ENCODE peak calls at places on chromosomes 13 and 19, in nine cellular contexts. J is heart right ventricle, V is activated T-cell treated with anti-CD3 and anti-CD28 coated beads for 48 hours, R is NCI-H2081, F is A172, H is stromal cell of bone marrow, W is Peyer's patch, T is GM18507, Q is midbrain. M is an unnamed sample.

GRCh38 chr13:20465218-20465879 is 60.3 kb downstream of the CRYL1 start:
- DNase-seq in W (no peak), J (no peak), R (no peak), V (no peak), H (no peak), T (no peak), Q (peak), F (no peak), M (peak)

GRCh38 chr13:35475960-35476943 is at the start of gene MAB21L1:
- DNase-seq in Q (peak), R (no peak), F (peak), H (no peak), V (no peak), J (peak), T (no peak), W (no peak), M (peak)

GRCh38 chr19:55146648-55147218 is 2.3 kb downstream of the TNNT1 start:
- DNase-seq in F (peak), V (no peak), R (peak), W (no peak), Q (no peak), H (no peak), T (no peak), J (no peak), M (peak)

GRCh38 chr19:8459520-8460260 is 14.9 kb downstream of the HNRNPM start:
- DNase-seq in R (no peak), F (peak), J (no peak), V (no peak), H (peak), T (no peak), Q (no peak), W (no peak), M (no peak)

GRCh38 chr19:3983936-3984583 is 1.2 kb downstream of the EEF2 start:
- DNase-seq in V (no peak), F (no peak), J (no peak), H (no peak), W (peak), T (no peak), Q (no peak), R (peak), M (peak)

GRCh38 chr13:21242236-21242635 is 65.8 kb downstream of the MRPL57 start:
- DNase-seq in J (no peak), V (no peak), T (no peak), F (no peak), W (no peak), H (no peak), Q (no peak), R (no peak), M (no peak)

GRCh38 chr13:106520205-106521004 is 15.1 kb downstream of the EFNB2 start:
- DNase-seq in W (no peak), T (no peak), V (no peak), J (no peak), R (no peak), Q (peak), F (no peak), H (no peak), M (no peak)

GRCh38 chr13:40668335-40668734 is 1.9 kb upstream of the FOXO1 start:
- DNase-seq in H (no peak), R (no peak), T (no peak), W (peak), J (peak), F (no peak), V (no peak), Q (no peak), M (peak)

GRCh38 chr13:42041684-42042035 is 6.8 kb upstream of the DGKH start:
- DNase-seq in Q (peak), J (peak), V (no peak), W (no peak), H (peak), R (peak), T (peak), F (peak), M (peak)

GRCh38 chr13:113839536-113840204 is 24.2 kb downstream of the GAS6 start:
- DNase-seq in R (no peak), Q (peak), H (no peak), W (no peak), F (no peak), J (peak), T (no peak), V (no peak), M (peak)

GRCh38 chr19:30113182-30113581 is 171.1 kb downstream of the URI1 start:
- DNase-seq in V (no peak), H (no peak), T (no peak), F (no peak), Q (no peak), R (no peak), J (no peak), W (no peak), M (no peak)

GRCh38 chr19:51333836-51334460 is 8.0 kb downstream of the VSIG10L start:
- DNase-seq in T (no peak), W (no peak), V (no peak), F (no peak), R (no peak), Q (no peak), H (no peak), J (no peak), M (no peak)

GRCh38 chr13:75864718-75865117 is 228.6 kb downstream of the LMO7 start:
- DNase-seq in Q (no peak), H (peak), F (no peak), W (no peak), T (no peak), V (no peak), R (no peak), J (no peak), M (no peak)

GRCh38 chr19:1064661-1065605 is 2.0 kb upstream of the ARHGAP45 start:
- DNase-seq in V (peak), H (no peak), F (no peak), R (no peak), J (peak), W (peak), Q (no peak), T (peak), M (peak)

GRCh38 chr19:4993683-4994082 is 24.8 kb downstream of the KDM4B start:
- DNase-seq in J (no peak), W (no peak), F (no peak), Q (no peak), V (no peak), R (no peak), H (no peak), T (no peak), M (no peak)

GRCh38 chr19:31152906-31153305 is 196.3 kb downstream of the TSHZ3 start:
- DNase-seq in R (no peak), T (no peak), J (no peak), W (no peak), F (peak), V (no peak), H (no peak), Q (no peak), M (no peak)

GRCh38 chr13:26660761-26661160 is 99.8 kb downstream of the GPR12 start:
- DNase-seq in W (no peak), Q (no peak), V (no peak), H (no peak), F (no peak), T (no peak), R (no peak), J (no peak), M (no peak)